ENCODE peak calls at places on chromosomes 6 and 20, in five cellular contexts. Z is IMR-90, J is fibroblast of lung, G is GM23338, U is neural progenitor cell. Y is an unnamed sample.

GRCh38 chr6:169618526-169619490 is 83.0 kb downstream of the WDR27 start:
- DNase-seq in Z (peak; percentile 97), J (peak; percentile 86), G (peak; percentile 76), U (no peak), Y (peak; percentile 80)

GRCh38 chr6:127117979-127118504 is 429 bp upstream of the RSPO3 start:
- DNase-seq in Z (no peak), J (peak; percentile 33), G (no peak), U (peak; percentile 71), Y (peak; percentile 84)

GRCh38 chr6:134117409-134117808 is 65.0 kb upstream of the SLC2A12 start:
- DNase-seq in Z (peak; percentile 59), J (no peak), G (no peak), U (peak; percentile 4), Y (peak; percentile 77)

GRCh38 chr6:158737710-158738615 is 81.2 kb downstream of the EZR start:
- DNase-seq in Z (peak; percentile 65), J (peak; percentile 32), G (no peak), U (no peak), Y (no peak)

GRCh38 chr6:30258204-30258603 is 45.0 kb upstream of the TRIM26 start:
- DNase-seq in Z (no peak), J (no peak), G (peak; percentile 7), U (no peak), Y (peak; percentile 53)

GRCh38 chr6:167760979-167761793 is 65.5 kb upstream of the AFDN start:
- DNase-seq in Z (peak; percentile 0), J (peak; percentile 75), G (no peak), U (no peak), Y (peak; percentile 58)

GRCh38 chr6:168574699-168575195 is 133.8 kb downstream of the SMOC2 start:
- DNase-seq in Z (no peak), J (no peak), G (peak; percentile 33), U (peak; percentile 12), Y (no peak)

GRCh38 chr6:124772733-124773319 is 189.4 kb upstream of the RNF217 start:
- DNase-seq in Z (no peak), J (no peak), G (no peak), U (no peak), Y (no peak)

GRCh38 chr6:170149681-170150589 is 140.9 kb downstream of the DLL1 start:
- DNase-seq in Z (no peak), J (no peak), G (no peak), U (no peak), Y (peak; percentile 58)

GRCh38 chr6:166330612-166331011 is 11.7 kb downstream of the SFT2D1 start:
- DNase-seq in Z (peak; percentile 23), J (peak; percentile 42), G (peak; percentile 92), U (peak; percentile 89), Y (no peak)

GRCh38 chr20:54368578-54368977 is 106.8 kb upstream of the DOK5 start:
- DNase-seq in Z (no peak), J (peak; percentile 27), G (peak; percentile 66), U (no peak), Y (no peak)

GRCh38 chr20:51497542-51498467 is 44.7 kb downstream of the NFATC2 start:
- DNase-seq in Z (peak; percentile 31), J (no peak), G (no peak), U (no peak), Y (peak; percentile 95)

GRCh38 chr6:132964101-132964867 is 149.9 kb downstream of the RPS12 start:
- DNase-seq in Z (peak; percentile 87), J (peak; percentile 86), G (no peak), U (no peak), Y (no peak)

GRCh38 chr6:132967871-132968270 is 153.5 kb downstream of the RPS12 start:
- DNase-seq in Z (no peak), J (no peak), G (no peak), U (no peak), Y (no peak)

GRCh38 chr6:132961610-132962009 is 147.2 kb downstream of the RPS12 start:
- DNase-seq in Z (no peak), J (no peak), G (peak; percentile 52), U (peak; percentile 23), Y (no peak)

GRCh38 chr6:132962936-132963579 is 148.7 kb downstream of the RPS12 start:
- DNase-seq in Z (peak; percentile 77), J (peak; percentile 76), G (peak; percentile 93), U (peak; percentile 90), Y (no peak)

GRCh38 chr6:132964868-132965382 is 150.6 kb downstream of the RPS12 start:
- DNase-seq in Z (peak; percentile 18), J (peak; percentile 47), G (no peak), U (no peak), Y (peak; percentile 64)
- TF ChIP-seq CTCF in Z (no peak), J (peak; percentile 25), G (no peak), U (no peak), Y (no peak)

DNA sequence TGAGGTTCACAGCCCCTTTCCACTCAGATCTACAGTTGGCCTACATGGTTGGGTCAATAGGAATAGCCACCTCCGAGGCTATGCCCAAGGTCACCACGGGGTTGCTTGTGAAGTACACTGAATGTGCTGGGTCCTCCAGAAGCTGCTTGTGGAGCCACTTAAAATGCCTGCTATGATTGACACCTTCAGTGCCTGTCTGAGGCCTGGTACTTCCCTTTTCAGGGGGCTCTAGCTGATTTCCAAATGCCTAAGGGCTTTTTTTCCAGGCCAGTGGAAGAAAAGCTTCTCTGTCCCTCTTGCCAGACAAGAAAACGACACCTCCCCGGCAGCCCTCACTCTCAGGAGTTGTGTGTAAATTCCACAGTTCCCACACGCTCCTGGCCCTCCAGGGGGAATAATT is 6.3 kb upstream of the NXT1 start:
- DNase-seq in Z (no peak), J (no peak), G (no peak), U (no peak), Y (peak; percentile 69)
- H4K20me1 ChIP-seq in Z (no peaks in the 10 kb centered on the region), J (no peaks in the 10 kb centered on the region), G (no peaks in the 10 kb centered on the region), U (no peaks in the 10 kb centered on the region), Y (no peaks in the 10 kb centered on the region)

GRCh38 chr6:33172307-33173227 is 19.7 kb downstream of the COL11A2 start:
- DNase-seq in Z (peak; percentile 49), J (peak; percentile 33), G (peak; percentile 89), U (peak; percentile 69), Y (peak; percentile 99)
- H3K4me2 ChIP-seq in Z (no peak overlapping the region), J (no peak overlapping the region), G (no peak overlapping the region), U (no peak overlapping the region), Y (no peak overlapping the region)

GRCh38 chr20:3276400-3277015 is 37.5 kb upstream of the SLC4A11 start:
- DNase-seq in Z (peak; percentile 22), J (peak; percentile 27), G (peak; percentile 68), U (peak; percentile 57), Y (no peak)
- TF ChIP-seq CTCF in Z (peak; percentile 30), J (no peak), G (peak; percentile 79), U (peak; percentile 57), Y (peak; percentile 52)

GRCh38 chr20:4431446-4431845 is 290.3 kb upstream of the PRND start:
- DNase-seq in Z (no peak), J (no peak), G (no peak), U (no peak), Y (no peak)
- H4K20me1 ChIP-seq in Z (no peaks in the 10 kb centered on the region), J (no peaks in the 10 kb centered on the region), G (no peaks in the 10 kb centered on the region), U (no peaks in the 10 kb centered on the region), Y (no peaks in the 10 kb centered on the region)